ENCODE peak calls at places on chromosomes 7 and 10, in six cellular contexts. L is SK-N-SH; S is cardiac muscle cell; U is CD4-positive, CD25-positive, alpha-beta regulatory T cell; K is neural progenitor cell; J is substantia nigra. X is an unnamed sample.

GRCh38 chr7:22219739-22220493 is 137.0 kb downstream of the RAPGEF5 start:
- DNase-seq in L (no peak), S (no peak), U (no peak), K (no peak), J (no peak), X (no peak)

GRCh38 chr10:127600479-127600878 is 51.4 kb downstream of the NPS start:
- DNase-seq in L (no peak), S (peak), U (no peak), K (peak), J (no peak), X (no peak)

GRCh38 chr7:28178537-28178936 is 2.1 kb downstream of the JAZF1 start:
- DNase-seq in L (no peak), S (no peak), U (peak), K (no peak), J (no peak), X (no peak)

GRCh38 chr7:47405921-47406765 is 175.8 kb downstream of the TNS3 start:
- DNase-seq in L (no peak), S (no peak), U (no peak), K (no peak), J (no peak), X (no peak)

GRCh38 chr7:101009629-101010028 is 10.3 kb upstream of the MUC17 start:
- DNase-seq in L (no peak), S (no peak), U (no peak), K (no peak), J (no peak), X (no peak)

GRCh38 chr7:31526882-31527281 is 13.0 kb downstream of the ITPRID1 start:
- DNase-seq in L (no peak), S (no peak), U (no peak), K (no peak), J (no peak), X (no peak)

GRCh38 chr10:125953778-125954385 is 57.5 kb downstream of the FANK1 start:
- DNase-seq in L (no peak), S (no peak), U (no peak), K (no peak), J (no peak), X (no peak)

GRCh38 chr7:12785473-12785872 is 98.0 kb downstream of the ARL4A start:
- DNase-seq in L (no peak), S (no peak), U (no peak), K (no peak), J (no peak), X (no peak)

GRCh38 chr10:4046030-4046429 is 261.0 kb upstream of the KLF6 start:
- DNase-seq in L (no peak), S (no peak), U (no peak), K (no peak), J (no peak), X (no peak)

GRCh38 chr7:28132959-28133745 is 47.4 kb downstream of the JAZF1 start:
- DNase-seq in L (peak), S (no peak), U (no peak), K (no peak), J (no peak), X (no peak)

GRCh38 chr10:126669188-126669587 is 1.3 kb downstream of the C10orf90 start:
- DNase-seq in L (no peak), S (no peak), U (no peak), K (no peak), J (no peak), X (no peak)

GRCh38 chr10:131972474-131973071 is 9.2 kb downstream of the BNIP3 start:
- DNase-seq in L (peak), S (no peak), U (peak), K (no peak), J (no peak), X (no peak)

GRCh38 chr10:14936584-14936983 is 17.3 kb downstream of the DCLRE1C start:
- DNase-seq in L (no peak), S (no peak), U (no peak), K (no peak), J (no peak), X (no peak)

GRCh38 chr7:42972703-42973500 is 40.7 kb downstream of the MRPL32 start:
- DNase-seq in L (peak), S (peak), U (peak), K (no peak), J (no peak), X (no peak)

GRCh38 chr10:3516191-3516590 is 268.8 kb downstream of the KLF6 start:
- DNase-seq in L (no peak), S (no peak), U (no peak), K (peak), J (no peak), X (no peak)

GRCh38 chr10:30462513-30462912 is 28.5 kb downstream of the MAP3K8 start:
- DNase-seq in L (no peak), S (no peak), U (no peak), K (no peak), J (no peak), X (no peak)

GRCh38 chr10:113557389-113558321 is 4.8 kb downstream of the HABP2 start:
- DNase-seq in L (peak), S (no peak), U (peak), K (peak), J (no peak), X (no peak)

GRCh38 chr10:113616244-113617074 is 47.4 kb downstream of the NRAP start:
- DNase-seq in L (peak), S (no peak), U (no peak), K (peak), J (no peak), X (no peak)

GRCh38 chr7:108335264-108335918 is 120.8 kb downstream of the NRCAM start:
- DNase-seq in L (peak), S (peak), U (no peak), K (no peak), J (no peak), X (no peak)

GRCh38 chr10:30591249-30591670 is 38.3 kb downstream of the LYZL2 start:
- DNase-seq in L (peak), S (peak), U (peak), K (peak), J (no peak), X (no peak)

GRCh38 chr7:34224259-34224658 is 318.9 kb downstream of the BMPER start:
- DNase-seq in L (no peak), S (no peak), U (no peak), K (no peak), J (no peak), X (no peak)

GRCh38 chr7:83427929-83428328 is 221.0 kb downstream of the SEMA3E start:
- DNase-seq in L (no peak), S (no peak), U (no peak), K (peak), J (no peak), X (no peak)

GRCh38 chr7:45092100-45092930 is 3.5 kb upstream of the NACAD start:
- DNase-seq in L (peak), S (no peak), U (no peak), K (no peak), J (no peak), X (no peak)

DNA sequence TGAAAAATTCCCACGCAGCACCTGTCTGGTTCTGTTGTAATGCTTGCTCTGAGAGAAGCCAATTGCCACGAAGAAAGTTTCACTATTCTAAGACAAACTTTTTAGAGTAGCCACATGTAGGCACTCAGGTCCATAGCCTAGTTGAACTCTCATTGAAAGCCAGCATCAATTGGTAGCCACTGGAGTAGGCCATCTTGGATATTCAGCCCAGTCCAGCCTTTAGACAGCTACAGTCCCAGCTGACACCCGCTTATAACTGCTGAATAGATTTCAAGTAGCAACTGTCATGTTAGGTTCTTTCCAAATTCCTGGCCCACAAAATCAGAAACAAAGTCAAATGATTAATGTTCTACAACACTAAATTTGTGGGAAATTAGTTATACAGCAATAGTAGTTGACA is 31.6 kb downstream of the CUBN start:
- DNase-seq in L (no peak), S (no peak), U (no peak), K (no peak), J (no peak), X (no peak)
- H3K27ac ChIP-seq in L (no peak), S (no peak), U (no peak), K (no peak), J (no peak), X (no peak)

GRCh38 chr7:1246170-1246870 is 13.6 kb downstream of the UNCX start:
- DNase-seq in L (no peak), S (no peak), U (no peak), K (peak), J (no peak), X (no peak)

GRCh38 chr7:1245596-1245995 is 12.9 kb downstream of the UNCX start:
- DNase-seq in L (no peak), S (no peak), U (no peak), K (peak), J (no peak), X (no peak)

GRCh38 chr7:1243964-1244416 is 11.3 kb downstream of the UNCX start:
- DNase-seq in L (no peak), S (no peak), U (no peak), K (peak), J (no peak), X (no peak)

GRCh38 chr7:1243290-1243963 is 10.8 kb downstream of the UNCX start:
- DNase-seq in L (no peak), S (no peak), U (no peak), K (no peak), J (no peak), X (no peak)

GRCh38 chr7:1244701-1245526 is 12.2 kb downstream of the UNCX start:
- DNase-seq in L (no peak), S (no peak), U (no peak), K (peak), J (no peak), X (no peak)
- H3K27ac ChIP-seq in L (no peak), S (no peak), U (no peak), K (no peak), J (no peak), X (no peak)

GRCh38 chr7:4650471-4651047 is 31.5 kb upstream of the FOXK1 start:
- DNase-seq in L (no peak), S (no peak), U (no peak), K (peak), J (no peak), X (no peak)
- H3K27ac ChIP-seq in L (no peak), S (no peak), U (no peak), K (peak), J (peak), X (no peak)

DNA sequence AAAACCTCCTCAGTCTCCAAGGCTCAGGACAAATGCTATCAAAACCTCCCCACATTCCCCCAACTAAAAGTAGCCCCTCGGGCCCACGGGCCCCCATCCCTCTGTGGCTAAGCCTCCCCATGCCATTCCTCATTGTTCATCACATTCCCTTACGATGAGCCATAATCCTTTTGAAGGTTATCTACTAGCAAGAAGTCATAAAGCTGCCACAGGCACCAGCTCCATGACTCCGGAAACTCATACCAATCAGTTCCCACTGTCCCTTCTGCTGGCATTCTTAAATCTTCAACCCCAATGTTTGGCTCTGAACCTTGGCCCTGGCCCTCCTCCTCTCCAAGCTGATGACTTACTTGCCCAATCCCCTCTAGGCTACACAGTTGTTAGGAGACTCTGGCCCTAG is 19.4 kb upstream of the TM9SF3 start:
- DNase-seq in L (no peak), S (no peak), U (no peak), K (no peak), J (no peak), X (no peak)
- H3K27ac ChIP-seq in L (no peak), S (no peak), U (no peak), K (no peak), J (no peak), X (no peak)

GRCh38 chr7:138246391-138246790 is 170.1 kb downstream of the AKR1D1 start:
- DNase-seq in L (no peak), S (no peak), U (no peak), K (peak), J (no peak), X (no peak)

GRCh38 chr7:138245682-138246081 is 169.4 kb downstream of the AKR1D1 start:
- DNase-seq in L (no peak), S (peak), U (no peak), K (no peak), J (no peak), X (peak)

GRCh38 chr7:138247568-138248328 is 171.5 kb downstream of the AKR1D1 start:
- DNase-seq in L (no peak), S (no peak), U (no peak), K (peak), J (no peak), X (no peak)

GRCh38 chr7:138248609-138249008 is 172.3 kb downstream of the AKR1D1 start:
- DNase-seq in L (no peak), S (no peak), U (no peak), K (no peak), J (no peak), X (no peak)

DNA sequence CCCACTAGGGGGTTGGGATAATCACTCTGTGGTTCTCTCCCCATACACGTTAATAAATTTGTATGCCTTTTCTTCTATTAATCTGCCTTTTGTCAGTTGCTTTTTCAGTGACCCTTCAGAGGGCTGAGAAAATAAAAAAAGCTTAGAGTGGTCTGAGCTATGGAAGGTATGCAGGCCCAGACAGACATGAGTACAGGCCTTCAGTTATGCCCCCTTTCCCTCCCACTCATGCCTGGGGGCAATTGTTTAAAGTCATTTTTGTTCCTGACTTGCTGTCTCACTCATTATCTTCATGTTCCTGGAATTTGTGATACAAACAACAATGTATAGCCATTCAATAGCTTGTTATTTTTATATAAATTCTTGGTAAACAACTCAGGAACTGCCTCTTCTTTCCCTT is 170.8 kb downstream of the AKR1D1 start:
- DNase-seq in L (no peak), S (no peak), U (no peak), K (peak), J (no peak), X (no peak)
- H3K27ac ChIP-seq in L (no peak), S (peak), U (no peak), K (peak), J (no peak), X (no peak)

GRCh38 chr10:74051729-74052342 is 53.9 kb downstream of the VCL start:
- DNase-seq in L (no peak), S (no peak), U (no peak), K (peak), J (no peak), X (no peak)

GRCh38 chr10:74049995-74050394 is 52.1 kb downstream of the VCL start:
- DNase-seq in L (no peak), S (no peak), U (no peak), K (no peak), J (no peak), X (no peak)

GRCh38 chr10:74048433-74048832 is 50.5 kb downstream of the VCL start:
- DNase-seq in L (no peak), S (no peak), U (no peak), K (no peak), J (no peak), X (no peak)

GRCh38 chr10:74047871-74048270 is 50.0 kb downstream of the VCL start:
- DNase-seq in L (no peak), S (no peak), U (no peak), K (no peak), J (no peak), X (no peak)

DNA sequence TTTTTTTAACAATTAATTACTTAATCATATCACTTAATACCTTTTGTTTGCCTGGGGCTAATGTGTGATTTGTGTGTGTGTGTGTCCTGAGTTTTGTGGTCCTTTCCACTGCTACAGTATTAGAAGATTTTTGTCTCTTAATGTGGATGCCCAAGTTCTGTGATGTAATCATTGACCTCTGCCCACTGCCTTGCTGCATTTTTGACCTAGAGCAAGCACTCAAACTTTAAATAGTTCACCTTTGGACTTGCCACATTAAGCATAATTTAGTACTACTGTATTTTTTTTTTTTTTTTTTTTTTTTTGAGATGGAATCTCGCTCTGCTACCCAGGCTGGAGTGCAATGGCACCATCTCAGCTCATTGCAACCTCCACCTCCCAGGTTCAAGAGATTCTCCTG is 52.7 kb downstream of the VCL start:
- DNase-seq in L (no peak), S (no peak), U (no peak), K (no peak), J (no peak), X (no peak)
- H3K27ac ChIP-seq in L (peak), S (peak), U (no peak), K (no peak), J (no peak), X (no peak)

DNA sequence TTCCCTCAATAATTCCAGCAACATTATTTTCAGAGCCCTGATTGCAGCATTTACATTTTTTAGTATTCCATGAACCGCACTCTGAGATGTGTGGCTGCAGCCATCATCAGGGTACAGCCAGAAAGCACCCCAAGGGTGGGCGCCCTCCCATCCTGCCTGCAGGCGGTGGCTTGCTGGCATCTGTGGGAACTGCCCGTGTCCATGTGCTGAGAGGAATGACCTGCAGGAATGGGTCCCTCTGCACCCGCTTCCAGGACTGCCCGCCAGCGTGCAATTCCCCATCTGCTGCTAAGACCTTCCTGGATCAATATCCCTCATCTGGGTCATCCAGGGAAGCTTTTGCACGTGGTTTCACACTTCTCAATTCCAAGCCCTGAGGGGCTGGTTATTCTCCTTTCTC is 32.8 kb upstream of the NUB1 start:
- DNase-seq in L (no peak), S (no peak), U (no peak), K (no peak), J (no peak), X (no peak)
- H3K27ac ChIP-seq in L (no peak), S (no peak), U (no peak), K (no peak), J (no peak), X (no peak)

DNA sequence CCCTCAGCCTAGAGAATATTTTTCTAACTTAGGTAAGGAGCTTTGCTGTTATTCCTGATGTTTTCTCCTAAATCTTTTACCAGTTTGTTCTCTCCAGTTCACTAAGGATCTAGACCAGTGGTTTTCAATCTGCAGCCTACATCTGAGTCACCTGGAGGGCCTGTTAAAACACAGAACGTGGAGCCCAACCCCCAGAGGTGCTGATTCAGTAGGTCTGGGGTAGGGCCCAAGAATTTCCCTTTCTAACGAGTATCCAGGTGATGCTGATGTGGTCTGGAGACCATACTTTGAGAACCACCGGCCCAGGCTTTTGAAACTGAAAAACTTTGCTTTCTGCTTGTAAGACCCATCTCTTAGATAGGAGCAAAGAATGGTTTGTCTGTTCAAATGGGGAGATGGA is 51.2 kb upstream of the KMT2E start:
- DNase-seq in L (no peak), S (no peak), U (no peak), K (no peak), J (no peak), X (no peak)
- H3K27ac ChIP-seq in L (no peak), S (no peak), U (no peak), K (no peak), J (no peak), X (peak)

GRCh38 chr7:74094224-74095095 is 10.9 kb downstream of the LIMK1 start:
- DNase-seq in L (peak), S (peak), U (peak), K (peak), J (no peak), X (peak)

GRCh38 chr7:74093671-74094223 is 10.1 kb downstream of the LIMK1 start:
- DNase-seq in L (peak), S (no peak), U (no peak), K (no peak), J (no peak), X (no peak)

GRCh38 chr7:74092964-74093339 is 9.3 kb downstream of the LIMK1 start:
- DNase-seq in L (peak), S (no peak), U (no peak), K (no peak), J (no peak), X (peak)

GRCh38 chr7:74087791-74088453 is 4.3 kb downstream of the LIMK1 start:
- DNase-seq in L (no peak), S (no peak), U (no peak), K (no peak), J (no peak), X (no peak)

GRCh38 chr7:74092321-74092963 is 8.8 kb downstream of the LIMK1 start:
- DNase-seq in L (peak), S (no peak), U (no peak), K (peak), J (no peak), X (no peak)
- H3K27ac ChIP-seq in L (peak), S (no peak), U (peak), K (no peak), J (peak), X (peak)